ENCODE peak calls at places on chromosome 1, in seven cellular contexts. N is neural progenitor cell, Y is SK-N-SH, H is HCT116, L is MM.1S, W is PC-3, S is hepatocyte. Z is an unnamed sample.
A peak's percentile ranks its signal among the peaks of the same experiment; 100 is the strongest.

GRCh38 chr1:24765308-24765988 is 20.2 kb downstream of the CLIC4 start:
- DNase-seq in L (no peak), S (no peak), H (no peak), W (no peak), Y (peak; percentile 36), N (no peak), Z (no peak)

GRCh38 chr1:154448271-154448905 is 43.2 kb downstream of the IL6R start:
- DNase-seq in L (no peak), H (no peak), N (peak; percentile 36), S (no peak), Y (no peak), W (no peak), Z (no peak)

GRCh38 chr1:30724175-30724574 is 790 bp upstream of the MATN1 start:
- DNase-seq in S (no peak), Y (no peak), L (no peak), H (no peak), N (no peak), W (no peak), Z (no peak)

GRCh38 chr1:3734602-3735001 is 17.6 kb upstream of the CCDC27 start:
- DNase-seq in N (no peak), L (no peak), W (no peak), H (no peak), S (no peak), Y (no peak), Z (no peak)

GRCh38 chr1:210143465-210144062 is 89.0 kb upstream of the SERTAD4 start:
- DNase-seq in Y (peak; percentile 51), S (peak; percentile 84), L (peak; percentile 89), W (peak; percentile 95), N (peak; percentile 81), H (peak; percentile 58), Z (peak; percentile 65)

GRCh38 chr1:241972703-241973375 is 15.3 kb downstream of the BECN2 start:
- DNase-seq in W (no peak), N (peak; percentile 74), S (peak; percentile 53), L (no peak), H (no peak), Y (peak; percentile 64), Z (no peak)

GRCh38 chr1:1601564-1602320 is 1.8 kb upstream of the FNDC10 start:
- DNase-seq in L (no peak), N (no peak), W (no peak), S (no peak), Y (no peak), H (no peak), Z (no peak)

GRCh38 chr1:206909167-206909882 is 12.1 kb downstream of the IL24 start:
- DNase-seq in L (no peak), N (peak; percentile 71), Y (peak; percentile 82), H (no peak), W (peak; percentile 94), S (peak; percentile 80), Z (no peak)

GRCh38 chr1:207619833-207620572 is 24.9 kb upstream of the CR1L start:
- DNase-seq in H (peak; percentile 34), Y (peak; percentile 45), W (peak; percentile 81), S (peak; percentile 73), N (peak; percentile 73), L (peak; percentile 68), Z (peak; percentile 67)

GRCh38 chr1:31888281-31888680 is 49.9 kb downstream of the PTP4A2 start:
- DNase-seq in S (no peak), W (no peak), L (no peak), Y (no peak), N (no peak), H (no peak), Z (no peak)

GRCh38 chr1:115748396-115749130 is 20.0 kb downstream of the CASQ2 start:
- DNase-seq in S (peak; percentile 22), H (peak; percentile 4), W (peak; percentile 59), N (no peak), Y (no peak), L (no peak), Z (no peak)

GRCh38 chr1:107124705-107125104 is 16.1 kb upstream of the NTNG1 start:
- DNase-seq in S (peak; percentile 16), N (no peak), H (no peak), W (no peak), L (no peak), Y (no peak), Z (no peak)

GRCh38 chr1:1664941-1665814 is 6.4 kb upstream of the CDK11B start:
- DNase-seq in W (no peak), S (no peak), N (no peak), Y (peak; percentile 14), L (no peak), H (no peak), Z (no peak)

GRCh38 chr1:230105245-230105753 is 38.3 kb downstream of the GALNT2 start:
- DNase-seq in W (no peak), Y (no peak), H (no peak), S (no peak), L (no peak), N (no peak), Z (no peak)

GRCh38 chr1:161119017-161119378 is 1.1 kb downstream of the NIT1 start:
- DNase-seq in L (no peak), H (no peak), N (peak; percentile 22), Y (peak; percentile 31), S (peak; percentile 42), W (no peak), Z (peak; percentile 54)

GRCh38 chr1:18198240-18198639 is 90.6 kb downstream of the IGSF21 start:
- DNase-seq in W (no peak), H (no peak), L (no peak), Y (peak; percentile 40), S (peak; percentile 43), N (no peak), Z (no peak)

GRCh38 chr1:153113416-153113815 is at the start of gene SPRR2F:
- DNase-seq in W (no peak), H (no peak), N (no peak), Y (no peak), L (no peak), S (no peak), Z (no peak)

GRCh38 chr1:32773764-32774463 is 43.2 kb downstream of the YARS1 start:
- DNase-seq in L (no peak), W (no peak), N (no peak), H (no peak), Y (no peak), S (no peak), Z (no peak)

GRCh38 chr1:232274236-232274855 is 355.6 kb downstream of the SIPA1L2 start:
- DNase-seq in L (no peak), W (no peak), Y (no peak), S (peak; percentile 48), H (no peak), N (no peak), Z (no peak)

GRCh38 chr1:236657398-236657797 is 28.9 kb upstream of the ACTN2 start:
- DNase-seq in W (no peak), N (no peak), S (no peak), H (no peak), L (no peak), Y (no peak), Z (no peak)

GRCh38 chr1:107550358-107550757 is 409.5 kb downstream of the NTNG1 start:
- DNase-seq in S (no peak), L (no peak), W (no peak), Y (no peak), N (no peak), H (no peak), Z (no peak)

GRCh38 chr1:204958325-204959307 is 84.4 kb upstream of the CNTN2 start:
- DNase-seq in L (no peak), S (no peak), N (no peak), W (no peak), Y (no peak), H (no peak), Z (no peak)

GRCh38 chr1:61139324-61140055 is 57.1 kb downstream of the NFIA start:
- DNase-seq in H (no peak), N (peak; percentile 28), S (no peak), Y (no peak), W (peak; percentile 83), L (no peak), Z (no peak)

GRCh38 chr1:235720544-235720943 is 71.0 kb upstream of the GNG4 start:
- DNase-seq in L (no peak), Y (no peak), H (no peak), W (peak; percentile 75), S (no peak), N (no peak), Z (no peak)

GRCh38 chr1:238951809-238952208 is 434.6 kb upstream of the CHRM3 start:
- DNase-seq in H (no peak), W (peak; percentile 81), Y (peak; percentile 20), L (peak; percentile 41), N (peak; percentile 39), S (peak; percentile 41), Z (no peak)

GRCh38 chr1:18643154-18644012 is 12.7 kb downstream of the PAX7 start:
- DNase-seq in H (no peak), W (peak; percentile 26), Y (peak; percentile 73), S (no peak), N (peak; percentile 93), L (no peak), Z (no peak)

GRCh38 chr1:228860911-228861829 is 125.9 kb downstream of the RHOU start:
- DNase-seq in W (peak; percentile 92), S (peak; percentile 88), N (no peak), Y (no peak), L (no peak), H (peak; percentile 90), Z (no peak)

GRCh38 chr1:35220976-35221375 is 28.0 kb upstream of the SFPQ start:
- DNase-seq in L (peak; percentile 21), S (peak; percentile 11), H (peak; percentile 48), Y (peak; percentile 62), N (peak; percentile 41), W (peak; percentile 39), Z (peak; percentile 46)

GRCh38 chr1:85575363-85575995 is 5.1 kb upstream of the CCN1 start:
- DNase-seq in L (no peak), H (no peak), W (no peak), Y (no peak), N (no peak), S (no peak), Z (no peak)

GRCh38 chr1:202794049-202794725 is 14.0 kb downstream of the KDM5B start:
- DNase-seq in H (no peak), L (no peak), Y (no peak), S (no peak), W (no peak), N (no peak), Z (no peak)
- H2AFZ ChIP-seq in H (no peak overlapping the region), L (no peak overlapping the region), Y (no peak overlapping the region), S (no peak overlapping the region), W (no peak overlapping the region), N (no peak overlapping the region), Z (no peak overlapping the region)

GRCh38 chr1:45622267-45622890 is 1.5 kb downstream of the CCDC17 start:
- DNase-seq in Y (peak; percentile 29), L (no peak), S (no peak), W (no peak), N (peak; percentile 36), H (no peak), Z (no peak)
- H3K4me2 ChIP-seq in Y (no peak overlapping the region), L (no peak overlapping the region), S (no peak overlapping the region), W (no peak overlapping the region), N (no peak overlapping the region), H (no peak overlapping the region), Z (no peak overlapping the region)

GRCh38 chr1:102588536-102588935 is 519.8 kb downstream of the COL11A1 start:
- DNase-seq in S (peak; percentile 7), Y (no peak), W (no peak), N (no peak), H (no peak), L (no peak), Z (no peak)
- TF ChIP-seq EZH2phosphoT487 in S (no peak), Y (no peak), W (no peak), N (no peak), H (no peak), L (no peak), Z (no peak)

DNA sequence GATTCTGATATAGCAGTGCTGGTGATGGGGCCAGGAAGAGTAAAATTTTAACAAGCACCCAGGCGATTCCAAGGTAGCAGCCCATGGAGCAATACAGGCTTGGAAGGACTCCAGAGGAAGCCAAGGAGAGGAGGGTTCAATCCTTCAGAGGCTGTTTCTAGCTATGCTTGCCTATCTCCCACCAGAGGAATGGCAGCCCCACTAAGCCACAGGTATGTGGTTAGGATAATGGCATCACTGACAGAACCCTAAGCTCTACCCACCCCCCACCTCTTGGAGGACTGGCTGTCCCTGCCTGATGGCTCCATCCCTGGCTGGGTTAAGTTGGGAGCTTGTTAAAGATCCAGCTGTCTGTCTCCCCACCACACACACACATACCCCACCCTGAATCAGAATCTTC is 19.3 kb upstream of the PTAFR start:
- DNase-seq in L (no peak), H (no peak), S (no peak), W (no peak), Y (no peak), N (peak; percentile 24), Z (no peak)
- H2AFZ ChIP-seq in L (no peak overlapping the region), H (no peak overlapping the region), S (no peak overlapping the region), W (no peak overlapping the region), Y (no peak overlapping the region), N (no peak overlapping the region), Z (no peak overlapping the region)

Z was measured in OCI-LY7.